ENCODE peak calls at places on chromosomes 4 and X, in five cellular contexts. T is GM12878; Q is neuronal stem cell; G is CD8-positive, alpha-beta T cell; X is tibial nerve. D is an unnamed sample.
A peak's percentile ranks its signal among the peaks of the same experiment; 100 is the strongest.

GRCh38 chrX:102558607-102559006 is 40.7 kb upstream of the ARMCX5 start:
- DNase-seq in G (no peak), T (no peak), X (no peak), Q (no peak), D (no peak)

GRCh38 chrX:9659571-9660195 is 106.0 kb downstream of the GPR143 start:
- DNase-seq in G (no peak), X (no peak), Q (no peak), T (no peak), D (no peak)

GRCh38 chr4:93334003-93334402 is 494.6 kb upstream of the ATOH1 start:
- DNase-seq in Q (no peak), T (peak; percentile 45), X (no peak), G (no peak), D (no peak)

GRCh38 chr4:48913346-48913745 is 6.8 kb upstream of the OCIAD2 start:
- DNase-seq in X (no peak), G (no peak), T (no peak), Q (no peak), D (no peak)

GRCh38 chrX:30530591-30530990 is 47.0 kb downstream of the TASL start:
- DNase-seq in Q (no peak), G (no peak), T (no peak), X (no peak), D (no peak)

GRCh38 chrX:116749943-116750342 is 287.2 kb upstream of the CT83 start:
- DNase-seq in X (no peak), Q (no peak), G (no peak), T (no peak), D (no peak)

GRCh38 chr4:179624768-179625181 is 2182.5 kb upstream of the AGA start:
- DNase-seq in G (no peak), T (no peak), Q (no peak), X (no peak), D (no peak)

GRCh38 chr4:163679189-163679588 is 184.7 kb downstream of the TMA16 start:
- DNase-seq in G (no peak), X (no peak), Q (no peak), T (no peak), D (peak; percentile 31)

GRCh38 chr4:40621592-40622512 is 7.8 kb downstream of the RBM47 start:
- DNase-seq in X (peak; percentile 81), G (no peak), Q (no peak), T (peak; percentile 93), D (no peak)

GRCh38 chr4:52036875-52037274 is 1.2 kb downstream of the SGCB start:
- DNase-seq in T (no peak), X (no peak), Q (no peak), G (no peak), D (no peak)

GRCh38 chr4:155599596-155599995 is 67.1 kb upstream of the GUCY1A1 start:
- DNase-seq in Q (no peak), T (no peak), G (no peak), X (no peak), D (no peak)

GRCh38 chr4:26108024-26108423 is 194.0 kb downstream of the SMIM20 start:
- DNase-seq in Q (no peak), G (no peak), X (no peak), T (no peak), D (peak; percentile 16)

GRCh38 chr4:156182269-156182668 is 228.6 kb upstream of the CTSO start:
- DNase-seq in Q (no peak), X (no peak), T (no peak), G (no peak), D (no peak)

GRCh38 chrX:25524150-25524549 is 508.4 kb upstream of the ARX start:
- DNase-seq in X (no peak), T (no peak), G (no peak), Q (no peak), D (peak; percentile 3)

GRCh38 chr4:39029752-39030694 is 2.2 kb downstream of the TMEM156 start:
- DNase-seq in G (no peak), X (no peak), T (peak; percentile 40), Q (no peak), D (no peak)

GRCh38 chr4:25861951-25862410 is 807 bp downstream of the SEL1L3 start:
- DNase-seq in X (no peak), Q (no peak), T (no peak), G (peak; percentile 28), D (peak; percentile 79)

GRCh38 chr4:137909910-137910309 is 332.2 kb downstream of the SLC7A11 start:
- DNase-seq in X (peak; percentile 35), Q (no peak), G (no peak), T (no peak), D (no peak)

GRCh38 chrX:68183612-68184214 is 249.6 kb downstream of the OPHN1 start:
- DNase-seq in Q (no peak), G (no peak), T (no peak), X (no peak), D (peak; percentile 8)

GRCh38 chr4:108877821-108878220 is 115.0 kb upstream of the ETNPPL start:
- DNase-seq in X (no peak), Q (no peak), T (no peak), G (no peak), D (no peak)

GRCh38 chrX:84240848-84241565 is 53.0 kb upstream of the RPS6KA6 start:
- DNase-seq in G (no peak), Q (no peak), X (no peak), T (no peak), D (no peak)

GRCh38 chrX:72028701-72029470 is 102.8 kb downstream of the RTL5 start:
- DNase-seq in T (no peak), G (no peak), Q (no peak), X (no peak), D (no peak)

GRCh38 chr4:146957252-146957651 is 11.6 kb upstream of the TTC29 start:
- DNase-seq in T (no peak), G (no peak), Q (no peak), X (no peak), D (no peak)

GRCh38 chr4:145891958-145892357 is 46.7 kb downstream of the ZNF827 start:
- DNase-seq in Q (no peak), G (no peak), X (no peak), T (no peak), D (peak; percentile 36)

GRCh38 chr4:91471280-91471679 is 832.5 kb upstream of the GRID2 start:
- DNase-seq in X (no peak), Q (no peak), T (no peak), G (no peak), D (no peak)

GRCh38 chrX:22278375-22278774 is 5.7 kb downstream of the CBLL2 start:
- DNase-seq in Q (no peak), G (no peak), T (no peak), X (no peak), D (peak; percentile 79)

GRCh38 chr4:175330236-175330635 is 412.1 kb downstream of the ADAM29 start:
- DNase-seq in X (no peak), G (no peak), T (no peak), Q (no peak), D (no peak)

GRCh38 chrX:100512471-100512870 is 72.3 kb upstream of the TNMD start:
- DNase-seq in Q (no peak), X (no peak), T (no peak), G (no peak), D (peak; percentile 23)

GRCh38 chrX:34382416-34382815 is 250.3 kb upstream of the FAM47A start:
- DNase-seq in G (no peak), X (no peak), Q (no peak), T (no peak), D (no peak)

GRCh38 chr4:168634276-168634802 is 137.5 kb downstream of the PALLD start:
- DNase-seq in T (no peak), X (no peak), G (no peak), Q (peak; percentile 20), D (peak; percentile 21)

GRCh38 chr4:168633474-168633873 is 136.6 kb downstream of the PALLD start:
- DNase-seq in X (no peak), Q (no peak), T (no peak), G (no peak), D (no peak)

GRCh38 chr4:168636506-168637176 is 139.8 kb downstream of the PALLD start:
- DNase-seq in Q (no peak), X (no peak), G (no peak), T (no peak), D (no peak)

GRCh38 chr4:168637872-168638756 is 141.3 kb downstream of the PALLD start:
- DNase-seq in G (no peak), X (no peak), Q (no peak), T (no peak), D (no peak)

DNA sequence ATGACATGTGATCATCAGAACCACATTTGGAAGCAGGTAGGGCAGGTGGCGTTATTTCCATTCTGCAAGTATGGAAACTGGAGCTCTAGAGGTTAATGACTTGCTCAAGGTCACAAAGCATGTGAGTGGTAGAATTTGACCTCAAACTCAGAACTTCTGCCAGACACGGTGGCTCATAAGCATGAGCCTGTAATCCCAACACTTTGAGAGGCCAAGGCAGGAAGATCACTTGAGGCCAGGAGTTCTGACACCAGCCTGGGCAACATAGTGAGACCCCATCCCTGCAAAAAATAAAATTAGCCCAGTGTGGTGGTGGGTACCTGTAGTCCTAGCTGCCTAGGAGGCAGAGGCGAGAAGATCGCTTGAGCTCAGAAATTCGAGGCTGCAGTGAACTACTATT is 139.2 kb downstream of the PALLD start:
- DNase-seq in Q (no peak), G (no peak), T (no peak), X (no peak), D (no peak)
- H3K4me3 ChIP-seq in Q (no peak overlapping the region), G (no peak overlapping the region), T (no peak overlapping the region), X (no peak overlapping the region), D (no peak overlapping the region)

DNA sequence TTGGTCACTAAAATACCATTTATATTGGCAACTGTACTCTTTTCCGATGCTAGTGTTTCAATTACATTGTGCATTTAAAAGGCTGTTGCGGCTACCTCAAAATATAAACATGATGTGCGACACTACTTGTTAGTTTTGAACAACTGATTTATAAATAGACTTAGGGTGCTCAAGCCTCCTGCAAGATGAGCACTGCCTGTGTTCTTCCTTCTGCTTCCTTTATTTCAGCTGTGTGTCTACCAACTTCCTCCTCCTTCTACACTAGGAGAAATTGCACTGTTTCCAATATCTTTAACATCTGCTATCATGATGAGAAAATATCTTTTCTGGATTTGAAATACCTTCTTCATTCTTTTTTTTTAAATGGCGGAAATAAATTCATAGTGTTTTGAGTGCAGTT is 24.0 kb downstream of the TET2 start:
- DNase-seq in T (no peak), X (no peak), Q (no peak), G (no peak), D (no peak)
- H3K27me3 ChIP-seq in T (no peaks in the 10 kb centered on the region), X (no peaks in the 10 kb centered on the region), Q (no peaks in the 10 kb centered on the region), G (no peaks in the 10 kb centered on the region), D (peaks cover 2% of the 10 kb centered on the region)

DNA sequence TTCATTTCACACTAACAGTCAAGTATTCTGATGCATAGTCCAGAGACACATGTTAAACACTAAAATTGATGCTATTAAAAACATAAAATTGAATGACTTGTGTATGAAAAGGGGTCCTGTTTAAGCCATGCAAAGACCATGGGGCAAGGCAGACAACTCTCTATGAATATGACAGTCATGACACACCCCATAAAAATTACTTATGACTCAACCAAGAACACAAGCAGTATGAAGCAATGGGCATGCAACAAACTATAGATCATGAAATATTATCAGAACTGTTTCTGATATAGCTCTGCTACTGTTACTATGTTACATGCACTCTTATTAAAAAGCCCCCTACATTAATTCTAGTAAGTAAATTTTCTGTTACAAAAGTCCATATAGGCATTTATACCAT is 57.5 kb upstream of the ZCCHC13 start:
- DNase-seq in G (no peak), T (no peak), Q (no peak), X (no peak), D (no peak)
- H3K36me3 ChIP-seq in G (no peaks in the 10 kb centered on the region), T (no peaks in the 10 kb centered on the region), Q (peaks cover 56% of the 10 kb centered on the region), X (no peaks in the 10 kb centered on the region), D (peaks cover 2% of the 10 kb centered on the region)

GRCh38 chrX:110244951-110245480 is 72.9 kb downstream of the AMMECR1 start:
- DNase-seq in T (no peak), Q (no peak), X (no peak), G (no peak), D (peak; percentile 15)

GRCh38 chrX:110241816-110242215 is 76.1 kb downstream of the AMMECR1 start:
- DNase-seq in G (no peak), Q (no peak), T (no peak), X (no peak), D (no peak)

GRCh38 chrX:110242371-110242770 is 75.5 kb downstream of the AMMECR1 start:
- DNase-seq in X (no peak), G (no peak), T (no peak), Q (no peak), D (no peak)
- H3K4me3 ChIP-seq in X (no peak overlapping the region), G (no peak overlapping the region), T (no peak overlapping the region), Q (no peak overlapping the region), D (no peak overlapping the region)

D was measured in H7.